ENCODE peak calls at places on chromosomes 4 and X, in eight cellular contexts. G is activated CD8-positive, alpha-beta memory T cell treated with anti-CD3 and anti-CD28 coated beads for 48 hours; E is posterior vena cava; N is NCI-H1105; H is astrocyte of the cerebellum; M is HS-5; O is T-helper 2 cell; J is SW480. A is an unnamed sample.

GRCh38 chr4:139552908-139553307 is 3.1 kb downstream of the SETD7 start:
- DNase-seq in G (no peak), E (no peak), N (no peak), H (no peak), M (no peak), O (no peak), J (no peak), A (no peak)

GRCh38 chr4:41160010-41160789 is 54.1 kb downstream of the APBB2 start:
- DNase-seq in G (no peak), E (no peak), N (no peak), H (peak), M (peak), O (no peak), J (peak), A (no peak)

GRCh38 chr4:156974264-156974663 is 2.7 kb upstream of the PDGFC start:
- DNase-seq in G (no peak), E (no peak), N (no peak), H (peak), M (no peak), O (no peak), J (no peak), A (no peak)

GRCh38 chrX:53279296-53280237 is 1.8 kb downstream of the IQSEC2 start:
- DNase-seq in G (no peak), E (peak), N (no peak), H (no peak), M (no peak), O (no peak), J (no peak), A (no peak)

GRCh38 chr4:90127223-90127705 is at the start of gene CCSER1:
- DNase-seq in G (no peak), E (peak), N (no peak), H (peak), M (no peak), O (peak), J (peak), A (no peak)

GRCh38 chr4:56909083-56909981 is 1.6 kb downstream of the REST start:
- DNase-seq in G (peak), E (peak), N (peak), H (peak), M (peak), O (peak), J (peak), A (peak)

GRCh38 chr4:38357546-38357945 is 306.5 kb upstream of the KLF3 start:
- DNase-seq in G (no peak), E (no peak), N (no peak), H (no peak), M (no peak), O (no peak), J (no peak), A (no peak)

GRCh38 chr4:150375025-150375424 is 206.9 kb upstream of the MAB21L2 start:
- DNase-seq in G (no peak), E (no peak), N (no peak), H (no peak), M (no peak), O (no peak), J (no peak), A (no peak)

GRCh38 chr4:24105183-24106039 is 215.6 kb upstream of the PPARGC1A start:
- DNase-seq in G (no peak), E (no peak), N (no peak), H (peak), M (peak), O (no peak), J (no peak), A (no peak)

GRCh38 chr4:74499986-74500781 is 55.2 kb downstream of the AREG start:
- DNase-seq in G (no peak), E (no peak), N (no peak), H (no peak), M (no peak), O (no peak), J (no peak), A (no peak)

GRCh38 chr4:187128226-187128625 is 404.6 kb upstream of the FAT1 start:
- DNase-seq in G (no peak), E (no peak), N (no peak), H (no peak), M (no peak), O (no peak), J (peak), A (peak)

GRCh38 chr4:151184523-151185458 is 85.4 kb downstream of the RPS3A start:
- DNase-seq in G (no peak), E (no peak), N (no peak), H (no peak), M (no peak), O (no peak), J (no peak), A (peak)

GRCh38 chr4:182492456-182492855 is 249.3 kb downstream of the TENM3 start:
- DNase-seq in G (no peak), E (no peak), N (no peak), H (peak), M (peak), O (no peak), J (no peak), A (no peak)

GRCh38 chr4:138632856-138633255 is 382.7 kb upstream of the NOCT start:
- DNase-seq in G (no peak), E (no peak), N (no peak), H (no peak), M (no peak), O (no peak), J (no peak), A (no peak)

GRCh38 chr4:56134272-56134671 is 185.5 kb downstream of the CEP135 start:
- DNase-seq in G (no peak), E (no peak), N (no peak), H (peak), M (no peak), O (no peak), J (no peak), A (no peak)

GRCh38 chrX:6169407-6169806 is 59.3 kb downstream of the NLGN4X start:
- DNase-seq in G (no peak), E (no peak), N (no peak), H (peak), M (no peak), O (no peak), J (no peak), A (no peak)

GRCh38 chr4:98203406-98204235 is 57.6 kb upstream of the RAP1GDS1 start:
- DNase-seq in G (no peak), E (no peak), N (no peak), H (no peak), M (no peak), O (no peak), J (no peak), A (no peak)

GRCh38 chr4:82865592-82865991 is 25.4 kb downstream of the SEC31A start:
- DNase-seq in G (no peak), E (no peak), N (no peak), H (peak), M (peak), O (no peak), J (no peak), A (no peak)

GRCh38 chrX:74535211-74535621 is 79.2 kb downstream of the RLIM start:
- DNase-seq in G (no peak), E (no peak), N (peak), H (peak), M (no peak), O (no peak), J (peak), A (no peak)

GRCh38 chr4:17814140-17814539 is 3.4 kb downstream of the NCAPG start:
- DNase-seq in G (no peak), E (no peak), N (no peak), H (no peak), M (no peak), O (no peak), J (no peak), A (no peak)

GRCh38 chr4:5383191-5383980 is 325.0 kb downstream of the EVC2 start:
- DNase-seq in G (no peak), E (no peak), N (no peak), H (no peak), M (no peak), O (no peak), J (no peak), A (no peak)

GRCh38 chrX:47674776-47675175 is 15.8 kb upstream of the UXT start:
- DNase-seq in G (no peak), E (no peak), N (no peak), H (no peak), M (no peak), O (no peak), J (no peak), A (no peak)

A was measured in COLO829.